ENCODE peak calls at places on chromosomes 3 and 15, in four cellular contexts. One of them, this sample, is unnamed.

GRCh38 chr3:128282392-128283196 is 129.3 kb downstream of the EEFSEC start:
- DNase-seq in cardiac muscle cell: no peak
- DNase-seq in upper lobe of right lung: peak; percentile 58
- DNase-seq in MM.1S: no peak
- DNase-seq in this sample: no peak

GRCh38 chr3:156489462-156489911 is 65.4 kb downstream of the SSR3 start:
- DNase-seq in cardiac muscle cell: no peak
- DNase-seq in MM.1S: peak; percentile 32
- DNase-seq in upper lobe of right lung: no peak
- DNase-seq in this sample: no peak

GRCh38 chr3:74883690-74884089 is 269.2 kb upstream of the CNTN3 start:
- DNase-seq in MM.1S: peak; percentile 32
- DNase-seq in cardiac muscle cell: peak; percentile 16
- DNase-seq in upper lobe of right lung: no peak
- DNase-seq in this sample: no peak

GRCh38 chr3:8647137-8647970 is 2.8 kb upstream of the SSUH2 start:
- DNase-seq in MM.1S: no peak
- DNase-seq in upper lobe of right lung: no peak
- DNase-seq in cardiac muscle cell: no peak
- DNase-seq in this sample: no peak

GRCh38 chr3:178485756-178486155 is 50.5 kb upstream of the KCNMB2 start:
- DNase-seq in MM.1S: no peak
- DNase-seq in upper lobe of right lung: no peak
- DNase-seq in cardiac muscle cell: no peak
- DNase-seq in this sample: no peak

GRCh38 chr3:33027091-33027490 is 69.9 kb downstream of the GLB1 start:
- DNase-seq in upper lobe of right lung: no peak
- DNase-seq in cardiac muscle cell: no peak
- DNase-seq in MM.1S: no peak
- DNase-seq in this sample: no peak

GRCh38 chr3:58536501-58537411 is at the start of gene ACOX2:
- DNase-seq in upper lobe of right lung: peak; percentile 88
- DNase-seq in cardiac muscle cell: peak; percentile 84
- DNase-seq in MM.1S: no peak
- DNase-seq in this sample: no peak

GRCh38 chr15:39919740-39920509 is at the start of gene GPR176:
- DNase-seq in upper lobe of right lung: peak; percentile 65
- DNase-seq in MM.1S: no peak
- DNase-seq in cardiac muscle cell: peak; percentile 57
- DNase-seq in this sample: no peak

GRCh38 chr3:152944671-152945070 is 109.7 kb downstream of the P2RY1 start:
- DNase-seq in upper lobe of right lung: no peak
- DNase-seq in cardiac muscle cell: no peak
- DNase-seq in MM.1S: no peak
- DNase-seq in this sample: no peak

GRCh38 chr3:53139833-53140574 is 9.8 kb upstream of the RFT1 start:
- DNase-seq in MM.1S: no peak
- DNase-seq in cardiac muscle cell: no peak
- DNase-seq in upper lobe of right lung: peak; percentile 8
- DNase-seq in this sample: no peak

GRCh38 chr3:68878322-68878721 is 54.0 kb downstream of the TAFA4 start:
- DNase-seq in cardiac muscle cell: peak; percentile 28
- DNase-seq in upper lobe of right lung: no peak
- DNase-seq in MM.1S: no peak
- DNase-seq in this sample: no peak
- TF ChIP-seq CTCF in cardiac muscle cell: peak; percentile 62
- TF ChIP-seq CTCF in upper lobe of right lung: peak; percentile 43
- TF ChIP-seq CTCF in MM.1S: peak; percentile 64
- TF ChIP-seq CTCF in this sample: peak; percentile 66

DNA sequence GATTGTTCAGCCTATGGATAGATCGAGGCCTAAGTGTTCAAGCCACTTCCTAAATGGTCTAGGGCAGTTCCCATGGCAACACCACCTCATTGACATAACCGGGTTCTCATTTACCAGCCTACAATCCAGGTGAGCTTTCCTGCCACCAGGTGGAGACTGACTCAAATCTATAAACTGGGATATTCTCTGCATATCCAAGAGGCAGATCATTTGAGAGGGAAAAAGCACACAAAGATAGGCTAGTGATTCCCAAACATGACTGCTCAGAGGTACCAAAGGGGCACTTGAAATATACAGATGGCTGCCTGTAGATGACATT is 141.3 kb upstream of the PROK2 start:
- DNase-seq in cardiac muscle cell: peak; percentile 36
- DNase-seq in MM.1S: peak; percentile 39
- DNase-seq in upper lobe of right lung: no peak
- DNase-seq in this sample: no peak
- TF ChIP-seq CTCF in cardiac muscle cell: peak; percentile 11
- TF ChIP-seq CTCF in MM.1S: peak; percentile 60
- TF ChIP-seq CTCF in upper lobe of right lung: peak; percentile 27
- TF ChIP-seq CTCF in this sample: no peak

GRCh38 chr15:89898628-89899302 is 5.0 kb upstream of the AP3S2 start:
- DNase-seq in cardiac muscle cell: peak; percentile 46
- DNase-seq in MM.1S: peak; percentile 84
- DNase-seq in upper lobe of right lung: no peak
- DNase-seq in this sample: no peak
- TF ChIP-seq CTCF in cardiac muscle cell: peak; percentile 58
- TF ChIP-seq CTCF in MM.1S: peak; percentile 96
- TF ChIP-seq CTCF in upper lobe of right lung: peak; percentile 55
- TF ChIP-seq CTCF in this sample: peak; percentile 22

GRCh38 chr3:194407423-194407822 is 8.4 kb upstream of the GP5 start:
- DNase-seq in upper lobe of right lung: no peak
- DNase-seq in cardiac muscle cell: no peak
- DNase-seq in MM.1S: no peak
- DNase-seq in this sample: no peak
- TF ChIP-seq CTCF in upper lobe of right lung: no peak
- TF ChIP-seq CTCF in cardiac muscle cell: no peak
- TF ChIP-seq CTCF in MM.1S: no peak
- TF ChIP-seq CTCF in this sample: no peak

DNA sequence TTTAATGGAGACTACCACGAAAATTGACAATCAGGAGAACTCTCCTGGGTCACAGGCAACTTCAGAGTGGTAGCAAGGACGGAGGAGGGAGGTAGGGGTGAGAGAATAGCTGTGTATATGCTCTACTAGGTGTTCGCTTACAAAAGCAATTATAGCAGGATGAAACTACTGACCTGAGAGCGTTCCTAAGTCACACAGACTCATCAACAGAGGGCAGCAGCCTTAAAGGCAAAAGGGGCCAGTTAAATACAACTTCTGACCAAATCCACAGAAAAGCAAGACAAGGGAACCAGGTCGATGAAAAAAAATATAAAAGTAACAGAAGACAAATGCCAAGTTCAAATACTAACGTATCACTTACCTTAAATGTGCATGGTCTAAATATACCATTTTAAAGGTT is 894.6 kb downstream of the PLOD2 start:
- DNase-seq in MM.1S: no peak
- DNase-seq in upper lobe of right lung: no peak
- DNase-seq in cardiac muscle cell: peak; percentile 18
- DNase-seq in this sample: no peak
- TF ChIP-seq CTCF in MM.1S: no peak
- TF ChIP-seq CTCF in upper lobe of right lung: no peak
- TF ChIP-seq CTCF in cardiac muscle cell: no peak
- TF ChIP-seq CTCF in this sample: no peak

GRCh38 chr3:170356596-170357175 is 829 bp upstream of the SKIL start:
- DNase-seq in MM.1S: peak; percentile 92
- DNase-seq in cardiac muscle cell: peak; percentile 94
- DNase-seq in upper lobe of right lung: peak; percentile 94
- DNase-seq in this sample: peak; percentile 72

GRCh38 chr3:170357176-170357919 is at the start of gene SKIL:
- DNase-seq in MM.1S: peak; percentile 99
- DNase-seq in upper lobe of right lung: peak; percentile 99
- DNase-seq in cardiac muscle cell: peak; percentile 98
- DNase-seq in this sample: peak; percentile 99

GRCh38 chr3:170359178-170359704 is 1.7 kb downstream of the SKIL start:
- DNase-seq in cardiac muscle cell: no peak
- DNase-seq in MM.1S: no peak
- DNase-seq in upper lobe of right lung: no peak
- DNase-seq in this sample: no peak

GRCh38 chr3:170355738-170356595 is 1.5 kb upstream of the SKIL start:
- DNase-seq in MM.1S: peak; percentile 85
- DNase-seq in cardiac muscle cell: peak; percentile 47
- DNase-seq in upper lobe of right lung: peak; percentile 71
- DNase-seq in this sample: peak; percentile 61

DNA sequence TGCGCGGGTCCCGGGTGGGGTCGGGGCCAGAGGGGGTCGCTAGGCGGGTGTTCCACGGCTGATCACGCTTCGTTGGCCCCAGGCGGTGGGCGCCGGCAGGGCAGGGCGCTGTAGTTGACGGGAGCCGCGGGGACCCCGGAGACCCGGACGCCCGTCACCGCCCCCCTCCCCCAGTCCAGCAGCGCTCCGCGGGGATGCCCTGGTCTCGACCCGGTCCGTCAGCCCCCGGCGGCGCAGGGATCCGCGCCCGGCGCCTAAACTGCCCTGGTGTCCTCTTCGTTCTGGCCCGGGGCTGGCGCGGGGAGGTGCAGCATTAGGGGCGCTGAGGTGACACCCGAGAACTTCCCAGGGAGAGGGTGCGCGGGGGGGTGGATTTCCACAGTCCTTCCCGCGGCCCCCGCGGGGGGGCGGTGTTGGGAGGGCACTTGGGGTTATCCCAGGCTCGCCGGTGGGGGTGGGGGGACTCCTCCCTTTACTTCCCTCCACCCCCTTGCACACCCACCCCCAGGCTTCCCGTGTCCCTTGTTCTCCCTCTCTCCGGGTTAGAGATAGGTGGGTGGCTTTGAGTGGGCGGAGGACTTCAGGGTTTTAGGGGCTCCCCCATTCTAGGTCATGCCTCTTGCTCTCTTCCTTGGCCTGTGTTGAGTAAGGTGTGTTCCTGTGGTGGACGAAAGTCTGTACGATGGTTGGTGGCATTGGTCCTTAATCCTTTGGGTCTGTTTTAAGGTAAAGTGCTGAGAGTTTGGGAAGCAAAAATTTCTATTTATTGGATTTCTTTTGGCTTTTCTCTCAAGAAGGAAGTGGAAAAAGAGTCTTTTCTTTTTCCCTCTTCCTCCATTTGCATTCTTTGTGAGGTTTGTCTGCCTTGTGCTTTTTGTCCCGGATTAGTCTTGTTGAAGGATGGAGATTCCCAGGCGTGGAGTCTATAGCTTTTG is 672 bp downstream of the SKIL start:
- DNase-seq in cardiac muscle cell: peak; percentile 69
- DNase-seq in upper lobe of right lung: peak; percentile 95
- DNase-seq in MM.1S: peak; percentile 66
- DNase-seq in this sample: peak; percentile 88
- TF ChIP-seq CTCF in cardiac muscle cell: peak; percentile 39
- TF ChIP-seq CTCF in upper lobe of right lung: peak; percentile 2
- TF ChIP-seq CTCF in MM.1S: peak; percentile 75
- TF ChIP-seq CTCF in this sample: peak; percentile 64

DNA sequence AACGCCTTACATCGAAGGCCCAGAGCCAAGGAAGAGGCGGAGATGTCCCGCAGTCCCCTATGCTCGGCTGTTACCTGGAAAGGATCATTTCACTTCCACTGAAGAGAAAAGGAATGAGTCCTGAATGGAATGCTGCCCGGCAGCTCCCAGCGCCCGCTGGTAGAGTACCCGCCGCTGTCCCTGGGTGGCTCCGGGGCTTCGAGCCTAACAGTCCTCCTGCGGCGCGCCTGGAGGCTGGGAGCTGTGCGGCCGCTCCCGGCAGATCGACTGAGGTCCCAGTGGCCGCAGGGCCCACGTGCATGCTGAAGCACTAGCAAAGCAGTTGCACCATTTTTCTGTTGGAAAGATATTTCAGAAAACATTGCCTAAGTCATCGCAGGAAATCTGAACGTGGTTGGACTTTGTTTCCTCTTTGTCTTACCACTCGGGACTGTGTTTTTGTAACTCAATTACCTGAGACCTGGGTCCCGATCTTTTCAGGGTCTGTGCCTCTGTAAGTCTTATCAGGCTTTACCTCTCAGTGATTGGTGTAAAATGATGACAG is 984 bp downstream of the RNU6-1 start:
- DNase-seq in cardiac muscle cell: peak; percentile 87
- DNase-seq in MM.1S: no peak
- DNase-seq in upper lobe of right lung: peak; percentile 90
- DNase-seq in this sample: no peak
- TF ChIP-seq CTCF in cardiac muscle cell: no peak
- TF ChIP-seq CTCF in MM.1S: no peak
- TF ChIP-seq CTCF in upper lobe of right lung: no peak
- TF ChIP-seq CTCF in this sample: peak; percentile 5

DNA sequence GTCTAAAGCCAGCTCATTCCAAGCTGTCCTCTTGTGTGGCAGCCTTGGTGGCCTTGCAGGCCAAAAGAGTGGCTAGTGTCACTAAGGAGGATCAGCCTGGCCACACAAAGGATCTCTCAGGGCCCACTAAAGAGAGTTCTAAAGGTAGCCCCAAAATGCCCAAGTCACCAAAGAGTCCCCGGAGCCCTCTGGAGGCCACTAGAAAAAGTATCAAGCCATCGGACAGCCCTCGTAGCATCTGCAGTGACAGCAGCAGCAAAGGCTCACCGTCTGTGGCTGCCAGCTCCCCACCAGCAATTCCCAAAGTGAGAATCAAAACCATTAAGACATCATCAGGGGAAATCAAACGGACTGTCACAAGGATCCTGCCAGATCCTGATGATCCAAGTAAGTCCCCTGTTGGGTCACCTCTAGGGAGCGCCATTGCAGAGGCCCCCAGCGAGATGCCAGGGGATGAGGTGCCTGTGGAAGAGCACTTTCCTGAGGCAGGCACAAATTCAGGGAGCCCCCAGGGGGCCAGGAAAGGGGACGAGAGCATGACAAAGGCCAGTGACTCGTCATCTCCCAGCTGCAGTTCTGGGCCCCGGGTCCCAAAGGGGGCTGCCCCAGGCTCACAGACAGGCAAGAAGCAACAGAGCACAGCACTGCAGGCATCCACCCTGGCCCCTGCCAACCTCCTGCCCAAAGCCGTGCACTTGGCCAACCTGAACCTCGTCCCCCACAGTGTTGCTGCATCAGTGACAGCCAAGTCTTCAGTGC is 33.5 kb upstream of the ALPK3 start:
- DNase-seq in MM.1S: no peak
- DNase-seq in upper lobe of right lung: no peak
- DNase-seq in cardiac muscle cell: no peak
- DNase-seq in this sample: no peak
- TF ChIP-seq CTCF in MM.1S: no peak
- TF ChIP-seq CTCF in upper lobe of right lung: no peak
- TF ChIP-seq CTCF in cardiac muscle cell: no peak
- TF ChIP-seq CTCF in this sample: no peak

This sample was measured in CD14-positive monocyte.